ENCODE peak calls at places on chromosomes 12 and 14, in five cellular contexts. One of them, this sample, is unnamed.

GRCh38 chr12:116996648-116997047 is 85.9 kb downstream of the FBXW8 start:
- DNase-seq in HFFc6: no peak
- DNase-seq in AG04449: no peak
- DNase-seq in uterus: no peak
- DNase-seq in lower lobe of right lung: no peak
- DNase-seq in this sample: no peak

GRCh38 chr14:34219661-34220060 is 242.4 kb downstream of the SPTSSA start:
- DNase-seq in AG04449: no peak
- DNase-seq in lower lobe of right lung: no peak
- DNase-seq in HFFc6: no peak
- DNase-seq in uterus: no peak
- DNase-seq in this sample: no peak

GRCh38 chr12:20212658-20213387 is 155.5 kb upstream of the PDE3A start:
- DNase-seq in HFFc6: peak; percentile 78
- DNase-seq in lower lobe of right lung: peak; percentile 57
- DNase-seq in uterus: peak; percentile 84
- DNase-seq in AG04449: peak; percentile 98
- DNase-seq in this sample: peak; percentile 65

GRCh38 chr12:18578191-18578590 is 159.6 kb downstream of the PLCZ1 start:
- DNase-seq in AG04449: no peak
- DNase-seq in lower lobe of right lung: no peak
- DNase-seq in uterus: no peak
- DNase-seq in HFFc6: peak; percentile 13
- DNase-seq in this sample: no peak

GRCh38 chr12:12267801-12268200 is 957 bp upstream of the LRP6 start:
- DNase-seq in lower lobe of right lung: no peak
- DNase-seq in uterus: no peak
- DNase-seq in AG04449: no peak
- DNase-seq in HFFc6: no peak
- DNase-seq in this sample: no peak

GRCh38 chr14:92460916-92461579 is 52.5 kb upstream of the RIN3 start:
- DNase-seq in lower lobe of right lung: no peak
- DNase-seq in AG04449: peak; percentile 53
- DNase-seq in HFFc6: peak; percentile 71
- DNase-seq in uterus: no peak
- DNase-seq in this sample: no peak

GRCh38 chr14:63542231-63542999 is 762 bp downstream of the PPP2R5E start:
- DNase-seq in AG04449: no peak
- DNase-seq in HFFc6: no peak
- DNase-seq in lower lobe of right lung: peak; percentile 62
- DNase-seq in uterus: peak; percentile 22
- DNase-seq in this sample: no peak

GRCh38 chr12:131511391-131511802 is 199.5 kb upstream of the SFSWAP start:
- DNase-seq in uterus: no peak
- DNase-seq in AG04449: peak; percentile 7
- DNase-seq in HFFc6: no peak
- DNase-seq in lower lobe of right lung: no peak
- DNase-seq in this sample: no peak

GRCh38 chr14:77206261-77206824 is 24.7 kb downstream of the TMEM63C start:
- DNase-seq in lower lobe of right lung: no peak
- DNase-seq in HFFc6: no peak
- DNase-seq in AG04449: no peak
- DNase-seq in uterus: no peak
- DNase-seq in this sample: no peak

GRCh38 chr12:38711055-38711454 is 194.3 kb downstream of the CPNE8 start:
- DNase-seq in lower lobe of right lung: no peak
- DNase-seq in HFFc6: no peak
- DNase-seq in uterus: no peak
- DNase-seq in AG04449: no peak
- DNase-seq in this sample: no peak

GRCh38 chr12:106288134-106288509 is 14.4 kb upstream of the TCP11L2 start:
- DNase-seq in HFFc6: no peak
- DNase-seq in uterus: no peak
- DNase-seq in AG04449: no peak
- DNase-seq in lower lobe of right lung: no peak
- DNase-seq in this sample: no peak

GRCh38 chr12:40336573-40337199 is 111.9 kb downstream of the LRRK2 start:
- DNase-seq in uterus: no peak
- DNase-seq in HFFc6: no peak
- DNase-seq in AG04449: no peak
- DNase-seq in lower lobe of right lung: no peak
- DNase-seq in this sample: no peak

GRCh38 chr14:22465201-22465835 is 123.7 kb downstream of the DAD1 start:
- DNase-seq in uterus: no peak
- DNase-seq in lower lobe of right lung: no peak
- DNase-seq in AG04449: no peak
- DNase-seq in HFFc6: peak; percentile 16
- DNase-seq in this sample: no peak

GRCh38 chr14:99753225-99754140 is 39.7 kb upstream of the EML1 start:
- DNase-seq in HFFc6: no peak
- DNase-seq in lower lobe of right lung: peak; percentile 40
- DNase-seq in AG04449: no peak
- DNase-seq in uterus: no peak
- DNase-seq in this sample: peak; percentile 54

GRCh38 chr12:105403095-105403494 is 72.6 kb downstream of the C12orf75 start:
- DNase-seq in AG04449: no peak
- DNase-seq in uterus: no peak
- DNase-seq in lower lobe of right lung: no peak
- DNase-seq in HFFc6: no peak
- DNase-seq in this sample: no peak

GRCh38 chr14:104749111-104749649 is 3.8 kb upstream of the SIVA1 start:
- DNase-seq in uterus: no peak
- DNase-seq in AG04449: no peak
- DNase-seq in lower lobe of right lung: no peak
- DNase-seq in HFFc6: peak; percentile 59
- DNase-seq in this sample: no peak

GRCh38 chr14:25046301-25046943 is 3.5 kb downstream of the STXBP6 start:
- DNase-seq in AG04449: no peak
- DNase-seq in lower lobe of right lung: no peak
- DNase-seq in HFFc6: no peak
- DNase-seq in uterus: no peak
- DNase-seq in this sample: no peak

GRCh38 chr14:93984987-93985410 is 8.6 kb upstream of the ASB2 start:
- DNase-seq in HFFc6: peak; percentile 80
- DNase-seq in uterus: peak; percentile 51
- DNase-seq in AG04449: peak; percentile 92
- DNase-seq in lower lobe of right lung: peak; percentile 27
- DNase-seq in this sample: no peak
- TF ChIP-seq CTCF in HFFc6: peak; percentile 74
- TF ChIP-seq CTCF in uterus: peak; percentile 51
- TF ChIP-seq CTCF in AG04449: peak; percentile 41
- TF ChIP-seq CTCF in lower lobe of right lung: no peak
- TF ChIP-seq CTCF in this sample: peak; percentile 43

DNA sequence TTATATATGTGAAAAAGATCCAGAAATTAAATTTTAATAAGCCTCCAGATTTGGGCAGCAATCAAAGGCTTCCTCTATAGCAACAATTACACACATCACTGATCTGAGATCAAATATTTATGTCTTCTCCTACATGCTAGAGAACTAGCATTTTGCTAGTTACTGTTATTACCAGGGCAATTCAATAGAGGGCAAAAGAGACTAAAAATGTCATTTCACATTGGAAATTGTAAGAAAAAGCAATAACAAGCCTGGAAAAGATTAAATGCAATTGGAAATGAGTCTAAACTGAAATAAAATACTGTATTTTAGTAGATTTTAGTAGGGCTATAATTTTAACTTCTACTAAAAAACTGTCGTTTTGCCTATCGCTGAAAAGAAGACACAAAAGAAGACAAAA is 32.6 kb upstream of the ANO6 start:
- DNase-seq in lower lobe of right lung: no peak
- DNase-seq in HFFc6: peak; percentile 20
- DNase-seq in AG04449: no peak
- DNase-seq in uterus: no peak
- DNase-seq in this sample: no peak
- TF ChIP-seq CTCF in lower lobe of right lung: peak; percentile 43
- TF ChIP-seq CTCF in HFFc6: peak; percentile 67
- TF ChIP-seq CTCF in AG04449: peak; percentile 12
- TF ChIP-seq CTCF in uterus: peak; percentile 56
- TF ChIP-seq CTCF in this sample: peak; percentile 61

GRCh38 chr14:26621807-26622560 is 24.2 kb upstream of the NOVA1 start:
- DNase-seq in uterus: no peak
- DNase-seq in AG04449: no peak
- DNase-seq in HFFc6: no peak
- DNase-seq in lower lobe of right lung: no peak
- DNase-seq in this sample: no peak

GRCh38 chr14:26622611-26623010 is 24.8 kb upstream of the NOVA1 start:
- DNase-seq in AG04449: no peak
- DNase-seq in uterus: no peak
- DNase-seq in HFFc6: no peak
- DNase-seq in lower lobe of right lung: no peak
- DNase-seq in this sample: no peak

GRCh38 chr14:26621366-26621765 is 23.5 kb upstream of the NOVA1 start:
- DNase-seq in uterus: no peak
- DNase-seq in AG04449: no peak
- DNase-seq in HFFc6: no peak
- DNase-seq in lower lobe of right lung: no peak
- DNase-seq in this sample: no peak
- TF ChIP-seq CTCF in uterus: no peak
- TF ChIP-seq CTCF in AG04449: no peak
- TF ChIP-seq CTCF in HFFc6: no peak
- TF ChIP-seq CTCF in lower lobe of right lung: no peak
- TF ChIP-seq CTCF in this sample: no peak

GRCh38 chr14:81991998-81992397 is 458.3 kb upstream of the SEL1L start:
- DNase-seq in AG04449: no peak
- DNase-seq in lower lobe of right lung: no peak
- DNase-seq in uterus: no peak
- DNase-seq in HFFc6: no peak
- DNase-seq in this sample: no peak
- TF ChIP-seq CTCF in AG04449: no peak
- TF ChIP-seq CTCF in lower lobe of right lung: no peak
- TF ChIP-seq CTCF in uterus: no peak
- TF ChIP-seq CTCF in HFFc6: peak; percentile 38
- TF ChIP-seq CTCF in this sample: peak; percentile 28

GRCh38 chr12:125341422-125341821 is 276.2 kb downstream of the AACS start:
- DNase-seq in HFFc6: no peak
- DNase-seq in AG04449: no peak
- DNase-seq in uterus: no peak
- DNase-seq in lower lobe of right lung: no peak
- DNase-seq in this sample: no peak

GRCh38 chr12:125331342-125332052 is 266.3 kb downstream of the AACS start:
- DNase-seq in uterus: no peak
- DNase-seq in AG04449: no peak
- DNase-seq in HFFc6: no peak
- DNase-seq in lower lobe of right lung: no peak
- DNase-seq in this sample: no peak

GRCh38 chr12:125332900-125333299 is 267.7 kb downstream of the AACS start:
- DNase-seq in lower lobe of right lung: no peak
- DNase-seq in uterus: no peak
- DNase-seq in AG04449: no peak
- DNase-seq in HFFc6: no peak
- DNase-seq in this sample: no peak

GRCh38 chr12:125340791-125341190 is 275.6 kb downstream of the AACS start:
- DNase-seq in AG04449: peak; percentile 53
- DNase-seq in HFFc6: peak; percentile 35
- DNase-seq in uterus: no peak
- DNase-seq in lower lobe of right lung: no peak
- DNase-seq in this sample: no peak

DNA sequence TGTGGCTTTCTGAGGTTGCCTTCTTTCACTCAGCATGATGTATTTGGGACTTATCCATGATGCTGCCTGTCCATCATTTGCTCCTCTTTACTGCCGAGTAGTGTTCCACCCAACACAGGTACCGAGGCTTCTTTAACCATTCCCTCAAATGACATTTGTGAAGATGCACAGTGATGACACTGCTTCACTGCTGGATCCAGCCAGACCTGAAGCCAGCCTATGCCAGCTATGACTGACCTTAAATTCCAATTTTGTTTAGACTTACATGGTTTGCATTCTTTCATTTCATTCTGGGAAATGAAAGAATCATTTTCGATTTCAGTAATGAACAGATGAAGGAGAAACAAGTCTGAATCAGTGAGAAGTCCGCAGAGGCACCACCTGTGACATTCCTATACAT is 271.0 kb downstream of the AACS start:
- DNase-seq in lower lobe of right lung: no peak
- DNase-seq in AG04449: no peak
- DNase-seq in HFFc6: no peak
- DNase-seq in uterus: no peak
- DNase-seq in this sample: no peak
- TF ChIP-seq CTCF in lower lobe of right lung: no peak
- TF ChIP-seq CTCF in AG04449: no peak
- TF ChIP-seq CTCF in HFFc6: no peak
- TF ChIP-seq CTCF in uterus: no peak
- TF ChIP-seq CTCF in this sample: no peak

DNA sequence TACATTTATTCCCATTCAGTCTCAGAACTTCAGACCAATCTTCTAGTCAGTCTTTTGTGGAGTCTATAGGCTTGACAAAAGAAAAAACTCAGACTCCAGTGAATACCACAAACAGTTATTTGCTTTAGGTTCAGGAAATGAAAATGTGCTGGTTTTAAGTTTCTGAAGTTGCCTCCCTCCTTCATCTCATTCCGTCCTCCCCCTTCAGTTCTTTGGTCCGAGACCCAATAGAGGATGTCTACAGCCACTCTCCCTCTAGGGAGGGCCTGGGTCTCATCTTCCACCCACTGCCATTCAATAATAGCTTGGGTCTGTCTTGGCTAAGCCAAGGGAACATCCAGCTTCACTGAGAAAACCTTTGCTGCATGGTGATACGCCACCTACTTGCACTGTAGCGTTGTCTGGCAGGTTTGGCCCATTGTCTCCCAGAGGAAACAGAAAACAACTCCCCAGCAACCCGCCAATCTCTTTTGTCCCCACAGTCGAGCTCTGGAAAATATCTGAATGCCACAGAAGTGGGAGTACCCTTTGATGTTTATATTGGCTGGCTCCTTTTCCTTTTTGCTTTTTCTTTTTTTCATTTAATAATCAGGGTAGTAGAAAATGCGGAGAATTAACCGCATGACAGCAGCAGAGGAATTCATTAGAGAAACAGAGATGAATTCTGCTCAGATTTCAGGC is 380.0 kb downstream of the RAD51B start:
- DNase-seq in uterus: peak; percentile 50
- DNase-seq in lower lobe of right lung: no peak
- DNase-seq in AG04449: no peak
- DNase-seq in HFFc6: no peak
- DNase-seq in this sample: no peak
- TF ChIP-seq CTCF in uterus: peak; percentile 27
- TF ChIP-seq CTCF in lower lobe of right lung: no peak
- TF ChIP-seq CTCF in AG04449: no peak
- TF ChIP-seq CTCF in HFFc6: no peak
- TF ChIP-seq CTCF in this sample: no peak

GRCh38 chr12:30989754-30990153 is 63.2 kb downstream of the TSPAN11 start:
- DNase-seq in HFFc6: peak; percentile 6
- DNase-seq in uterus: no peak
- DNase-seq in lower lobe of right lung: no peak
- DNase-seq in AG04449: no peak
- DNase-seq in this sample: no peak
- TF ChIP-seq CTCF in HFFc6: peak; percentile 45
- TF ChIP-seq CTCF in uterus: no peak
- TF ChIP-seq CTCF in lower lobe of right lung: no peak
- TF ChIP-seq CTCF in AG04449: peak; percentile 37
- TF ChIP-seq CTCF in this sample: no peak

GRCh38 chr12:31928246-31929139 is 30.7 kb upstream of the RESF1 start:
- DNase-seq in HFFc6: no peak
- DNase-seq in lower lobe of right lung: no peak
- DNase-seq in uterus: no peak
- DNase-seq in AG04449: no peak
- DNase-seq in this sample: no peak

GRCh38 chr12:31929140-31929526 is 30.1 kb upstream of the RESF1 start:
- DNase-seq in AG04449: no peak
- DNase-seq in uterus: no peak
- DNase-seq in lower lobe of right lung: no peak
- DNase-seq in HFFc6: no peak
- DNase-seq in this sample: no peak

GRCh38 chr12:31931796-31932715 is 27.2 kb upstream of the RESF1 start:
- DNase-seq in lower lobe of right lung: no peak
- DNase-seq in AG04449: no peak
- DNase-seq in HFFc6: no peak
- DNase-seq in uterus: no peak
- DNase-seq in this sample: no peak
- TF ChIP-seq CTCF in lower lobe of right lung: no peak
- TF ChIP-seq CTCF in AG04449: no peak
- TF ChIP-seq CTCF in HFFc6: no peak
- TF ChIP-seq CTCF in uterus: no peak
- TF ChIP-seq CTCF in this sample: no peak